ENCODE peak calls at places on chromosome 9, in five cellular contexts. B is HFFc6, E is GM13976, G is natural killer cell, Z is WERI-Rb-1. D is an unnamed sample.
A peak's percentile ranks its signal among the peaks of the same experiment; 100 is the strongest.

GRCh38 chr9:23382418-23382817 is 443.6 kb downstream of the ELAVL2 start:
- DNase-seq in B (no peak), E (no peak), G (no peak), Z (no peak), D (no peak)

GRCh38 chr9:110351009-110351467 is 13.4 kb upstream of the TXNDC8 start:
- DNase-seq in B (peak; percentile 83), E (no peak), G (no peak), Z (no peak), D (peak; percentile 48)

GRCh38 chr9:133188006-133188842 is 20.8 kb downstream of the OBP2B start:
- DNase-seq in B (no peak), E (peak; percentile 57), G (no peak), Z (peak; percentile 84), D (no peak)

GRCh38 chr9:120689860-120690259 is 24.4 kb downstream of the MEGF9 start:
- DNase-seq in B (no peak), E (no peak), G (no peak), Z (no peak), D (no peak)

GRCh38 chr9:129962889-129963703 is 79.9 kb downstream of the FNBP1 start:
- DNase-seq in B (peak; percentile 37), E (peak; percentile 73), G (peak; percentile 52), Z (no peak), D (no peak)

GRCh38 chr9:92947268-92948031 is at the start of gene FGD3:
- DNase-seq in B (no peak), E (peak; percentile 58), G (no peak), Z (peak; percentile 74), D (no peak)

GRCh38 chr9:25742241-25742640 is 64.0 kb upstream of the TUSC1 start:
- DNase-seq in B (no peak), E (no peak), G (no peak), Z (no peak), D (no peak)

GRCh38 chr9:134698111-134698510 is 56.5 kb downstream of the COL5A1 start:
- DNase-seq in B (no peak), E (no peak), G (no peak), Z (no peak), D (no peak)

DNA sequence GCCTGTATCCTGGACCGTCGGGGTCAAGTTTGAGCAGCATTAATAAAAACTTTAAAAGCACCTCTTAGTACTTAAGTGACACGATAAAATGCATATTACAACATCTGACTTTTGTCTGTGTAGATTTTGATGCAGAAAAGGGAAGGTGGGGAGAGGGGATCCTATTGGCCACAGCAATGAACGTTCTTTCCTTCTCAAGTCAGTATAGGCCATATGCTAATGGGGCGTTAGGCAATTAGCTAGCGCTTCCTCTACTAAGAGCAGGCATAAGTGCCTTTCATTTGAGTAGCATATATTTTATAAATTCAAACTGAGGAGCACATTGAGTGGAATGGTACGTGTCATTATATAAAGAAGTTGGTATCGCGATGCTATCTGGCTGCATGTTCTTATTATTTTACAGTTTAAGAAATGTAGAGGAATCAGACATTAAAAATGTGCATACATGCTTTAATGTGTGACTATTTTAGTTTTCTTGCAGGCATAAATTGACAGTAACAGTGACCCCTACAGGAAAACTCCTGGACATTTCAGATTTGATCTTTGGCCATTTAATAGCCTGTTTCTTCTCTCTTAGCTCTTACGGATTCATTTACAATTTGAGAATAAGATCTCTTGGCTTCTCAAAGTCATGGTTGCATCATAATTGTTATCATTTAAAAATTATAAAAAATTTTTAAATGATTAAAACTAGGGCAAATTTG is 1.1 kb upstream of the GNA14 start:
- DNase-seq in B (peak; percentile 44), E (no peak), G (no peak), Z (no peak), D (no peak)
- TF ChIP-seq CTCF in B (peak; percentile 71), E (no peak), G (no peak), Z (peak; percentile 28), D (peak; percentile 32)

DNA sequence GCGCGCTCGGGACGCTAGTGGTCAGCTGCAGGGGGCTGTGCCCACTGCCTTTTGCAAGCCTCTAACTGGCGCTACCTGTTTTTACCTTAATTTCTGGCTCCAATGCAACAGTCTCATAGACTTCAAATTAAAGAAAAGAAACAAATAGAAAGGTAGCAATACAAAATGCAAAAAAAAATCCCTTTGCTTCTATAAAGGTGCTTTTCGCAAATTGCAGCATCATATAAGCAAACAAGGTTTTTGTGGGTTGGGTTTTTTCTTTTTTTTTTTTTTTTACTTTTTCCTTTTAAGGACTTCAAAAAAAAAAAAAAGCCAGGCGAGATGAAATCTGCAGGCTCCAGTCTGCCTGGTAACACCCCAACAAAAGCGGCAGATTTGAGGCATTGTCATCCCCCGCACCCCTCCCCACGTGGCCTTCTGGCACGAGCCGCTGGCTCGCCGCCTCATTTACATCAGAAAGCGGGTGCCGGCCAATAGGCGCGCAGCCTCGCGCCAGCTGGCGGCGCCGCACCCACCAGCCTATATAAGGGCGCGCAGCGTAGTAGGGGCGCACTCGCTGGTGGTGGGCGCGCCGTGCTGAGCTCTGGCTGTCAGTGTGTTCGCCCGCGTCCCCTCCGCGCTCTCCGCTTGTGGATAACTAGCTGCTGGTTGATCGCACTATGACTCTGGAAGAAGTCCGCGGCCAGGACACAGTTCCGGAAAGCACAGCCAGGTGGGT is at the start of gene GADD45G:
- DNase-seq in B (peak; percentile 57), E (peak; percentile 88), G (peak; percentile 72), Z (peak; percentile 95), D (peak; percentile 48)
- TF ChIP-seq CTCF in B (no peak), E (no peak), G (no peak), Z (no peak), D (no peak)

GRCh38 chr9:116282598-116282997 is 129.0 kb downstream of the PAPPA start:
- DNase-seq in B (no peak), E (no peak), G (no peak), Z (no peak), D (no peak)

GRCh38 chr9:116287721-116288120 is 134.1 kb downstream of the PAPPA start:
- DNase-seq in B (peak; percentile 25), E (no peak), G (no peak), Z (no peak), D (no peak)

GRCh38 chr9:116286287-116286686 is 132.7 kb downstream of the PAPPA start:
- DNase-seq in B (no peak), E (no peak), G (no peak), Z (no peak), D (no peak)

GRCh38 chr9:116284518-116284917 is 130.9 kb downstream of the PAPPA start:
- DNase-seq in B (no peak), E (no peak), G (no peak), Z (no peak), D (no peak)

GRCh38 chr9:116285320-116285719 is 131.7 kb downstream of the PAPPA start:
- DNase-seq in B (no peak), E (no peak), G (no peak), Z (no peak), D (no peak)
- TF ChIP-seq CTCF in B (peak; percentile 25), E (no peak), G (no peak), Z (peak; percentile 43), D (no peak)

DNA sequence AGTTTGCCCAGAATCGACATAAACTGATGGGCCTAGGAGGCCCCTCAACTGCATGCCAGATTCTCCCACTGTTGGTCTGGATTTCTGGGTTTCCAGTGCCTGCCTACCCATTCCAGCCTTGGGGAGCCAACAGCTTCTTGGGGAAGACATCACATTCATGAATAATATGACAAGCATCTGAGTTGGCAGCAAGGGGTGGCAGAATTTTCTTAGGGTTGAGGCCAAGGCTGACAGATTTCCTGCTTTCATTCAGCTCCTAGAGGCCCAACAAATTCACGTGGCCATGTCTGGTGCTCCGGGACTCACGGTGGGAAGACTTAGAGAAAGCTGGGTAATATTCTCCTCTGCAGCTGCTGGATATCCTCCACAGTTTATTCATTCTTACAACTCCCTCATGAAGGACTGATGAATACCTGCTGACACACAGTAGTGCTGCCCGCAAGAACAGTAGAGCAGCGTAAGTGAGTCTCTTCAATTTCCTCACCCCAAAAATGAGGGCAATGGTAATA is 305.0 kb upstream of the TNC start:
- DNase-seq in B (no peak), E (no peak), G (no peak), Z (no peak), D (no peak)
- TF ChIP-seq CTCF in B (no peak), E (no peak), G (no peak), Z (no peak), D (no peak)

D was measured in AG09319.